ENCODE peak calls at places on chromosomes 6 and 20, in five cellular contexts. Q is stomach, K is breast epithelium, W is GM12878, X is endothelial cell of umbilical vein. Y is an unnamed sample.

GRCh38 chr6:47209632-47210031 is 100.1 kb downstream of the TNFRSF21 start:
- DNase-seq in Q (no peak), K (no peak), W (no peak), X (no peak), Y (no peak)

GRCh38 chr6:160685762-160686450 is 16.1 kb upstream of the PLG start:
- DNase-seq in Q (no peak), K (no peak), W (no peak), X (no peak), Y (no peak)

GRCh38 chr6:157110620-157111019 is 212.7 kb downstream of the TMEM242 start:
- DNase-seq in Q (no peak), K (no peak), W (no peak), X (no peak), Y (no peak)

GRCh38 chr20:54188132-54188835 is 14.5 kb upstream of the CYP24A1 start:
- DNase-seq in Q (no peak), K (no peak), W (no peak), X (no peak), Y (no peak)

GRCh38 chr6:108752733-108753392 is 95.4 kb upstream of the ARMC2 start:
- DNase-seq in Q (no peak), K (no peak), W (no peak), X (no peak), Y (no peak)

GRCh38 chr20:33392016-33392415 is 9.3 kb downstream of the CDK5RAP1 start:
- DNase-seq in Q (no peak), K (no peak), W (no peak), X (no peak), Y (no peak)

GRCh38 chr6:96433950-96434349 is 87.7 kb upstream of the UFL1 start:
- DNase-seq in Q (no peak), K (no peak), W (no peak), X (no peak), Y (no peak)

GRCh38 chr6:75943381-75943780 is 129.1 kb downstream of the IMPG1 start:
- DNase-seq in Q (no peak), K (no peak), W (no peak), X (no peak), Y (no peak)

GRCh38 chr6:3456794-3457709 is at the start of gene SLC22A23:
- DNase-seq in Q (peak; percentile 84), K (peak; percentile 79), W (no peak), X (peak; percentile 39), Y (peak; percentile 87)

GRCh38 chr6:35876902-35877301 is 44.0 kb downstream of the SRPK1 start:
- DNase-seq in Q (no peak), K (no peak), W (no peak), X (peak; percentile 4), Y (no peak)

GRCh38 chr20:17140894-17141293 is 85.9 kb upstream of the PCSK2 start:
- DNase-seq in Q (no peak), K (no peak), W (no peak), X (no peak), Y (no peak)

GRCh38 chr6:159221486-159222170 is 52.4 kb downstream of the FNDC1 start:
- DNase-seq in Q (no peak), K (no peak), W (no peak), X (no peak), Y (no peak)

GRCh38 chr6:105251689-105252088 is 71.9 kb upstream of the POPDC3 start:
- DNase-seq in Q (no peak), K (no peak), W (no peak), X (no peak), Y (no peak)

GRCh38 chr6:158923801-158924498 is 76.1 kb downstream of the RSPH3 start:
- DNase-seq in Q (no peak), K (no peak), W (no peak), X (no peak), Y (no peak)

GRCh38 chr6:33840064-33840926 is 36.5 kb upstream of the MLN start:
- DNase-seq in Q (no peak), K (peak; percentile 44), W (peak; percentile 51), X (peak; percentile 88), Y (no peak)

GRCh38 chr20:44601801-44602204 is 19.4 kb downstream of the PKIG start:
- DNase-seq in Q (no peak), K (peak; percentile 36), W (no peak), X (peak; percentile 93), Y (no peak)

GRCh38 chr6:56851541-56852248 is 103.2 kb upstream of the BEND6 start:
- DNase-seq in Q (peak; percentile 32), K (peak; percentile 32), W (peak; percentile 89), X (peak; percentile 95), Y (no peak)

GRCh38 chr6:82767037-82767436 is 298.6 kb downstream of the UBE3D start:
- DNase-seq in Q (no peak), K (no peak), W (no peak), X (no peak), Y (no peak)

GRCh38 chr6:33142501-33142900 is 49.8 kb downstream of the COL11A2 start:
- DNase-seq in Q (no peak), K (no peak), W (no peak), X (no peak), Y (no peak)

GRCh38 chr6:137728386-137729349 is 138.4 kb upstream of the TNFAIP3 start:
- DNase-seq in Q (no peak), K (peak; percentile 38), W (no peak), X (peak; percentile 31), Y (no peak)

GRCh38 chr20:59104848-59105247 is 58.8 kb upstream of the ZNF831 start:
- DNase-seq in Q (no peak), K (no peak), W (no peak), X (no peak), Y (no peak)

GRCh38 chr6:3885262-3886036 is 36.3 kb downstream of the FAM50B start:
- DNase-seq in Q (no peak), K (no peak), W (no peak), X (no peak), Y (no peak)

GRCh38 chr6:165746331-165746730 is 83.3 kb upstream of the PDE10A start:
- DNase-seq in Q (no peak), K (no peak), W (no peak), X (no peak), Y (no peak)

GRCh38 chr6:143394351-143394750 is 56.1 kb downstream of the ADAT2 start:
- DNase-seq in Q (no peak), K (no peak), W (no peak), X (no peak), Y (no peak)

GRCh38 chr6:125169058-125169457 is 15.5 kb downstream of the TPD52L1 start:
- DNase-seq in Q (no peak), K (no peak), W (no peak), X (no peak), Y (no peak)

GRCh38 chr6:99739526-99739925 is 132.9 kb downstream of the PRDM13 start:
- DNase-seq in Q (peak; percentile 26), K (no peak), W (no peak), X (no peak), Y (no peak)

GRCh38 chr6:148144917-148145521 is 197.6 kb upstream of the SASH1 start:
- DNase-seq in Q (peak; percentile 73), K (peak; percentile 39), W (no peak), X (peak; percentile 74), Y (peak; percentile 80)

GRCh38 chr6:150048099-150048498 is 20.8 kb downstream of the ULBP3 start:
- DNase-seq in Q (no peak), K (no peak), W (no peak), X (no peak), Y (no peak)

GRCh38 chr6:169445661-169446581 is 192.3 kb upstream of the THBS2 start:
- DNase-seq in Q (peak; percentile 56), K (no peak), W (no peak), X (no peak), Y (no peak)

GRCh38 chr6:28597924-28598323 is 72.2 kb downstream of the GPX5 start:
- DNase-seq in Q (no peak), K (no peak), W (no peak), X (no peak), Y (no peak)
- H3K4me3 ChIP-seq in Q (no peak overlapping the region), K (no peak overlapping the region), W (peak overlapping the region; percentile 28), X (peak overlapping the region; percentile 13), Y (no peak overlapping the region)

GRCh38 chr20:38286586-38287502 is 17.1 kb upstream of the BPI start:
- DNase-seq in Q (no peak), K (no peak), W (no peak), X (no peak), Y (no peak)

GRCh38 chr20:38283236-38283635 is 20.7 kb upstream of the BPI start:
- DNase-seq in Q (no peak), K (no peak), W (no peak), X (no peak), Y (no peak)

GRCh38 chr20:38284893-38285444 is 19.0 kb upstream of the BPI start:
- DNase-seq in Q (no peak), K (no peak), W (no peak), X (no peak), Y (no peak)
- H3K4me1 ChIP-seq in Q (no peaks in the 10 kb centered on the region), K (no peaks in the 10 kb centered on the region), W (no peaks in the 10 kb centered on the region), X (no peaks in the 10 kb centered on the region), Y (peaks cover 20% of the 10 kb centered on the region)

GRCh38 chr6:128161839-128162238 is 261.0 kb upstream of the THEMIS start:
- DNase-seq in Q (no peak), K (no peak), W (no peak), X (no peak), Y (no peak)
- TF ChIP-seq POLR2AphosphoS5 in Q (no peak), K (no peak), W (no peak), X (no peak), Y (no peak)

DNA sequence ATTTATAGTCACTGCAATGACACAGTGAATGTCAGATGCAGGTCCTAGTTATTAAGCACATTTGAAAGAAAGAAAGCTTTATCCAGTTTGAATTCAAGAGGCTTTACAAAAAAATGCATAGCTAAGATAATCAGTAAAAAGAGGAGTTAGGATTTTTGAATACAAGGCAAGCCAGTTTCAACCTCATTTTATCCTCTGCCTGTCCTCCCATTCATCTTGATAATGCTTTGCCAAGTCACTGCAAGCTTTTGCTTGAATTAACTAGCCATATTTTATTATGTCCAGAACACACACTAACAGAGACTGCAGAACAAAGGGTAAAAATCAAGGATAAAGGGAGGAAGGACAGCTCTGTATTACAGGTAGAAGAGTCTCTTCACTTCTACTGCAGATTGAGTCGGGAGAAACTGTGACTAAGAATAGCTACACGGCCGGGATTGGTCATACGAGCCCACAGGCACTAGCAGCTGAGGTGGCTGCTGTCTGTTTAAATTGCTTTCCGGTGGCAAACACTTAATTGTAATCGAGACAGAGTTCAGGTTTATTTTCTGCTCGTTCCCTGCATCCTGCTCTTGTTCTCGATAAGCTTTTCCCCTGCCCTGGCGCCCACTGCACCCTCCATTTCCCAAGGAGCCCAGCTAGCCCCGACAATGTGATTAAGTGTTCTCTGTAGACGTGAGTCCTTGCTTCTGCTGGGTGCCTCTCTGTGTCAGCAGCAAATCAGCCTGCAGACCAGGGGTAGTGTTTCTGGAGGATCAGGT is 30.5 kb upstream of the AKAP12 start:
- DNase-seq in Q (no peak), K (no peak), W (no peak), X (peak; percentile 14), Y (no peak)
- H3K4me3 ChIP-seq in Q (no peak overlapping the region), K (no peak overlapping the region), W (no peak overlapping the region), X (no peak overlapping the region), Y (no peak overlapping the region)

GRCh38 chr20:47413189-47413588 is 56.7 kb upstream of the ZMYND8 start:
- DNase-seq in Q (no peak), K (no peak), W (no peak), X (no peak), Y (no peak)
- H3K4me1 ChIP-seq in Q (peaks cover 4% of the 10 kb centered on the region), K (no peaks in the 10 kb centered on the region), W (peaks cover 67% of the 10 kb centered on the region), X (no peaks in the 10 kb centered on the region), Y (peaks cover 72% of the 10 kb centered on the region)

Y was measured in spleen.